ENCODE peak calls at places on chromosomes 1 and 21, in seven cellular contexts. B, P, O, L, R, V and D are unnamed samples.

GRCh38 chr1:198560093-198560638 is 19.7 kb upstream of the ATP6V1G3 start:
- DNase-seq in O (no peak), B (no peak), L (no peak), R (peak; percentile 18), P (no peak), V (no peak), D (peak; percentile 62)

GRCh38 chr1:221878134-221878533 is 136.2 kb upstream of the DUSP10 start:
- DNase-seq in V (no peak), L (no peak), O (peak; percentile 46), P (no peak), B (no peak), R (peak; percentile 57), D (no peak)

GRCh38 chr1:104797982-104798381 is 1048.3 kb downstream of the AMY1C start:
- DNase-seq in P (no peak), R (peak; percentile 34), B (no peak), V (no peak), O (no peak), L (no peak), D (no peak)

GRCh38 chr21:16420086-16420724 is 690.4 kb downstream of the USP25 start:
- DNase-seq in B (peak; percentile 64), R (no peak), P (peak; percentile 82), L (peak; percentile 60), O (no peak), V (no peak), D (peak; percentile 28)

GRCh38 chr1:219124163-219124562 is 49.5 kb upstream of the LYPLAL1 start:
- DNase-seq in R (no peak), L (no peak), O (no peak), P (no peak), B (no peak), V (no peak), D (no peak)

GRCh38 chr1:6111571-6111970 is 65.9 kb downstream of the KCNAB2 start:
- DNase-seq in V (no peak), O (no peak), B (no peak), P (peak; percentile 72), R (no peak), L (no peak), D (peak; percentile 80)

GRCh38 chr1:89607156-89607555 is 25.8 kb upstream of the LRRC8C start:
- DNase-seq in B (no peak), O (no peak), L (no peak), R (no peak), V (peak; percentile 21), P (no peak), D (no peak)

GRCh38 chr21:29238967-29239289 is 59.8 kb upstream of the BACH1 start:
- DNase-seq in R (no peak), P (no peak), L (no peak), B (no peak), O (no peak), V (no peak), D (no peak)

GRCh38 chr1:67792756-67793475 is 40.4 kb downstream of the GNG12 start:
- DNase-seq in V (no peak), P (no peak), O (no peak), B (no peak), R (no peak), L (no peak), D (peak; percentile 13)